ENCODE peak calls at places on chromosomes 6 and 20, in seven cellular contexts. T is islet precursor cell, D is ELR, C is HCT116, Q is GM12865, I is amniotic stem cell, V is hypothalamus. Y is an unnamed sample.

GRCh38 chr20:16273812-16274560 is 299.3 kb downstream of the KIF16B start:
- DNase-seq in T (no peak), D (no peak), C (no peak), Q (no peak), I (no peak), V (no peak), Y (no peak)

GRCh38 chr6:32622545-32623401 is 14.4 kb upstream of the HLA-DQA1 start:
- DNase-seq in T (peak; percentile 86), D (peak; percentile 62), C (no peak), Q (peak; percentile 94), I (no peak), V (no peak), Y (no peak)

GRCh38 chr6:157107915-157108651 is 215.2 kb downstream of the TMEM242 start:
- DNase-seq in T (no peak), D (peak; percentile 96), C (no peak), Q (no peak), I (peak; percentile 84), V (no peak), Y (peak; percentile 64)

GRCh38 chr20:35320396-35321126 is 28.3 kb upstream of the FAM83C start:
- DNase-seq in T (peak; percentile 91), D (peak; percentile 98), C (peak; percentile 65), Q (no peak), I (no peak), V (no peak), Y (no peak)

GRCh38 chr6:75135447-75135846 is 70.4 kb downstream of the COL12A1 start:
- DNase-seq in T (no peak), D (no peak), C (no peak), Q (no peak), I (no peak), V (no peak), Y (peak; percentile 64)

GRCh38 chr20:21323640-21324039 is 20.5 kb downstream of the XRN2 start:
- DNase-seq in T (no peak), D (peak; percentile 90), C (peak; percentile 27), Q (no peak), I (no peak), V (no peak), Y (peak; percentile 16)

GRCh38 chr6:116575227-116575626 is 3.9 kb downstream of the RWDD1 start:
- DNase-seq in T (no peak), D (no peak), C (no peak), Q (no peak), I (no peak), V (no peak), Y (no peak)

GRCh38 chr20:48166082-48166835 is 381.0 kb upstream of the SULF2 start:
- DNase-seq in T (no peak), D (no peak), C (no peak), Q (no peak), I (no peak), V (no peak), Y (no peak)

GRCh38 chr6:36216559-36216958 is 20.0 kb downstream of the BRPF3 start:
- DNase-seq in T (no peak), D (peak; percentile 49), C (no peak), Q (no peak), I (no peak), V (no peak), Y (no peak)

GRCh38 chr6:105818505-105818904 is 267.6 kb upstream of the PRDM1 start:
- DNase-seq in T (no peak), D (no peak), C (no peak), Q (no peak), I (no peak), V (no peak), Y (no peak)

GRCh38 chr6:142152731-142153130 is 5.7 kb downstream of the VTA1 start:
- DNase-seq in T (no peak), D (peak; percentile 88), C (no peak), Q (no peak), I (peak; percentile 44), V (no peak), Y (peak; percentile 12)

GRCh38 chr6:158222066-158222465 is 53.9 kb downstream of the GTF2H5 start:
- DNase-seq in T (peak; percentile 14), D (no peak), C (no peak), Q (no peak), I (no peak), V (no peak), Y (no peak)

GRCh38 chr20:45469336-45470261 is at the start of gene WFDC2:
- DNase-seq in T (peak; percentile 83), D (no peak), C (no peak), Q (no peak), I (no peak), V (no peak), Y (no peak)

Y was measured in AG09319.